ENCODE peak calls at places on chromosomes 2 and 18, in eight cellular contexts. One of them, this sample, is unnamed.

GRCh38 chr2:69584127-69584889 is 59.2 kb downstream of the AAK1 start:
- DNase-seq in fibroblast of pulmonary artery: no peak
- DNase-seq in endothelial cell of umbilical vein: no peak
- DNase-seq in left ventricle myocardium inferior: no peak
- DNase-seq in colonic mucosa: no peak
- DNase-seq in CD8-positive, alpha-beta T cell: no peak
- DNase-seq in epithelial cell of esophagus: no peak
- DNase-seq in choroid plexus epithelial cell: no peak
- DNase-seq in this sample: no peak

GRCh38 chr18:74534150-74534969 is at the start of gene CNDP1:
- DNase-seq in fibroblast of pulmonary artery: no peak
- DNase-seq in endothelial cell of umbilical vein: no peak
- DNase-seq in left ventricle myocardium inferior: no peak
- DNase-seq in colonic mucosa: no peak
- DNase-seq in CD8-positive, alpha-beta T cell: no peak
- DNase-seq in epithelial cell of esophagus: no peak
- DNase-seq in choroid plexus epithelial cell: no peak
- DNase-seq in this sample: peak

GRCh38 chr2:100260712-100261620 is 61.3 kb downstream of the LONRF2 start:
- DNase-seq in fibroblast of pulmonary artery: peak
- DNase-seq in endothelial cell of umbilical vein: peak
- DNase-seq in left ventricle myocardium inferior: peak
- DNase-seq in colonic mucosa: peak
- DNase-seq in CD8-positive, alpha-beta T cell: no peak
- DNase-seq in epithelial cell of esophagus: peak
- DNase-seq in choroid plexus epithelial cell: peak
- DNase-seq in this sample: peak

GRCh38 chr2:200377143-200377773 is 70.8 kb downstream of the SPATS2L start:
- DNase-seq in fibroblast of pulmonary artery: no peak
- DNase-seq in endothelial cell of umbilical vein: peak
- DNase-seq in left ventricle myocardium inferior: no peak
- DNase-seq in colonic mucosa: no peak
- DNase-seq in CD8-positive, alpha-beta T cell: no peak
- DNase-seq in epithelial cell of esophagus: no peak
- DNase-seq in choroid plexus epithelial cell: no peak
- DNase-seq in this sample: no peak

GRCh38 chr2:128413014-128413717 is 94.5 kb upstream of the HS6ST1 start:
- DNase-seq in fibroblast of pulmonary artery: no peak
- DNase-seq in endothelial cell of umbilical vein: no peak
- DNase-seq in left ventricle myocardium inferior: no peak
- DNase-seq in colonic mucosa: peak
- DNase-seq in CD8-positive, alpha-beta T cell: no peak
- DNase-seq in epithelial cell of esophagus: no peak
- DNase-seq in choroid plexus epithelial cell: no peak
- DNase-seq in this sample: no peak

GRCh38 chr2:14866953-14867352 is 234.4 kb downstream of the LRATD1 start:
- DNase-seq in fibroblast of pulmonary artery: no peak
- DNase-seq in endothelial cell of umbilical vein: no peak
- DNase-seq in left ventricle myocardium inferior: no peak
- DNase-seq in colonic mucosa: no peak
- DNase-seq in CD8-positive, alpha-beta T cell: no peak
- DNase-seq in epithelial cell of esophagus: no peak
- DNase-seq in choroid plexus epithelial cell: no peak
- DNase-seq in this sample: no peak

GRCh38 chr2:74261204-74261864 is 62.9 kb downstream of the MTHFD2 start:
- DNase-seq in fibroblast of pulmonary artery: peak
- DNase-seq in endothelial cell of umbilical vein: peak
- DNase-seq in left ventricle myocardium inferior: peak
- DNase-seq in colonic mucosa: peak
- DNase-seq in CD8-positive, alpha-beta T cell: no peak
- DNase-seq in epithelial cell of esophagus: peak
- DNase-seq in choroid plexus epithelial cell: peak
- DNase-seq in this sample: peak

GRCh38 chr2:198950813-198951212 is 506.9 kb downstream of the SATB2 start:
- DNase-seq in fibroblast of pulmonary artery: no peak
- DNase-seq in endothelial cell of umbilical vein: no peak
- DNase-seq in left ventricle myocardium inferior: no peak
- DNase-seq in colonic mucosa: no peak
- DNase-seq in CD8-positive, alpha-beta T cell: no peak
- DNase-seq in epithelial cell of esophagus: no peak
- DNase-seq in choroid plexus epithelial cell: no peak
- DNase-seq in this sample: no peak

GRCh38 chr2:111944536-111945210 is 46.3 kb downstream of the MERTK start:
- DNase-seq in fibroblast of pulmonary artery: no peak
- DNase-seq in endothelial cell of umbilical vein: no peak
- DNase-seq in left ventricle myocardium inferior: no peak
- DNase-seq in colonic mucosa: no peak
- DNase-seq in CD8-positive, alpha-beta T cell: no peak
- DNase-seq in epithelial cell of esophagus: no peak
- DNase-seq in choroid plexus epithelial cell: no peak
- DNase-seq in this sample: no peak

GRCh38 chr2:45748239-45748638 is 96.8 kb downstream of the PRKCE start:
- DNase-seq in fibroblast of pulmonary artery: peak
- DNase-seq in endothelial cell of umbilical vein: no peak
- DNase-seq in left ventricle myocardium inferior: no peak
- DNase-seq in colonic mucosa: no peak
- DNase-seq in CD8-positive, alpha-beta T cell: no peak
- DNase-seq in epithelial cell of esophagus: no peak
- DNase-seq in choroid plexus epithelial cell: peak
- DNase-seq in this sample: no peak

GRCh38 chr2:226760412-226761194 is 39.0 kb downstream of the IRS1 start:
- DNase-seq in fibroblast of pulmonary artery: peak
- DNase-seq in endothelial cell of umbilical vein: no peak
- DNase-seq in left ventricle myocardium inferior: no peak
- DNase-seq in colonic mucosa: no peak
- DNase-seq in CD8-positive, alpha-beta T cell: no peak
- DNase-seq in epithelial cell of esophagus: peak
- DNase-seq in choroid plexus epithelial cell: peak
- DNase-seq in this sample: no peak

GRCh38 chr2:72325592-72326422 is 178.1 kb upstream of the CYP26B1 start:
- DNase-seq in fibroblast of pulmonary artery: peak
- DNase-seq in endothelial cell of umbilical vein: peak
- DNase-seq in left ventricle myocardium inferior: no peak
- DNase-seq in colonic mucosa: peak
- DNase-seq in CD8-positive, alpha-beta T cell: no peak
- DNase-seq in epithelial cell of esophagus: no peak
- DNase-seq in choroid plexus epithelial cell: peak
- DNase-seq in this sample: peak

GRCh38 chr2:172571245-172571644 is 15.4 kb downstream of the PDK1 start:
- DNase-seq in fibroblast of pulmonary artery: no peak
- DNase-seq in endothelial cell of umbilical vein: no peak
- DNase-seq in left ventricle myocardium inferior: no peak
- DNase-seq in colonic mucosa: no peak
- DNase-seq in CD8-positive, alpha-beta T cell: no peak
- DNase-seq in epithelial cell of esophagus: no peak
- DNase-seq in choroid plexus epithelial cell: no peak
- DNase-seq in this sample: no peak

GRCh38 chr2:42202299-42203008 is 33.3 kb downstream of the EML4 start:
- DNase-seq in fibroblast of pulmonary artery: no peak
- DNase-seq in endothelial cell of umbilical vein: no peak
- DNase-seq in left ventricle myocardium inferior: no peak
- DNase-seq in colonic mucosa: no peak
- DNase-seq in CD8-positive, alpha-beta T cell: no peak
- DNase-seq in epithelial cell of esophagus: no peak
- DNase-seq in choroid plexus epithelial cell: peak
- DNase-seq in this sample: no peak

GRCh38 chr2:100571668-100572067 is 8.9 kb downstream of the PDCL3 start:
- DNase-seq in fibroblast of pulmonary artery: no peak
- DNase-seq in endothelial cell of umbilical vein: no peak
- DNase-seq in left ventricle myocardium inferior: no peak
- DNase-seq in colonic mucosa: no peak
- DNase-seq in CD8-positive, alpha-beta T cell: no peak
- DNase-seq in epithelial cell of esophagus: no peak
- DNase-seq in choroid plexus epithelial cell: no peak
- DNase-seq in this sample: no peak

GRCh38 chr2:73895473-73895872 is 2.7 kb downstream of the ACTG2 start:
- DNase-seq in fibroblast of pulmonary artery: no peak
- DNase-seq in endothelial cell of umbilical vein: no peak
- DNase-seq in left ventricle myocardium inferior: no peak
- DNase-seq in colonic mucosa: no peak
- DNase-seq in CD8-positive, alpha-beta T cell: no peak
- DNase-seq in epithelial cell of esophagus: no peak
- DNase-seq in choroid plexus epithelial cell: no peak
- DNase-seq in this sample: no peak

GRCh38 chr2:109164739-109165221 is 35.8 kb downstream of the SH3RF3 start:
- DNase-seq in fibroblast of pulmonary artery: peak
- DNase-seq in endothelial cell of umbilical vein: peak
- DNase-seq in left ventricle myocardium inferior: no peak
- DNase-seq in colonic mucosa: no peak
- DNase-seq in CD8-positive, alpha-beta T cell: no peak
- DNase-seq in epithelial cell of esophagus: no peak
- DNase-seq in choroid plexus epithelial cell: no peak
- DNase-seq in this sample: peak

GRCh38 chr2:180985771-180986395 is 5.5 kb downstream of the UBE2E3 start:
- DNase-seq in fibroblast of pulmonary artery: no peak
- DNase-seq in endothelial cell of umbilical vein: no peak
- DNase-seq in left ventricle myocardium inferior: no peak
- DNase-seq in colonic mucosa: no peak
- DNase-seq in CD8-positive, alpha-beta T cell: no peak
- DNase-seq in epithelial cell of esophagus: no peak
- DNase-seq in choroid plexus epithelial cell: no peak
- DNase-seq in this sample: no peak

GRCh38 chr2:6069354-6069753 is 377.2 kb downstream of the SOX11 start:
- DNase-seq in fibroblast of pulmonary artery: no peak
- DNase-seq in endothelial cell of umbilical vein: no peak
- DNase-seq in left ventricle myocardium inferior: no peak
- DNase-seq in colonic mucosa: no peak
- DNase-seq in CD8-positive, alpha-beta T cell: no peak
- DNase-seq in epithelial cell of esophagus: no peak
- DNase-seq in choroid plexus epithelial cell: no peak
- DNase-seq in this sample: no peak

GRCh38 chr2:55087501-55087900 is 37.2 kb upstream of the RTN4 start:
- DNase-seq in fibroblast of pulmonary artery: no peak
- DNase-seq in endothelial cell of umbilical vein: no peak
- DNase-seq in left ventricle myocardium inferior: no peak
- DNase-seq in colonic mucosa: no peak
- DNase-seq in CD8-positive, alpha-beta T cell: no peak
- DNase-seq in epithelial cell of esophagus: no peak
- DNase-seq in choroid plexus epithelial cell: no peak
- DNase-seq in this sample: no peak

GRCh38 chr2:98012561-98012979 is 16.8 kb upstream of the TMEM131 start:
- DNase-seq in fibroblast of pulmonary artery: no peak
- DNase-seq in endothelial cell of umbilical vein: no peak
- DNase-seq in left ventricle myocardium inferior: no peak
- DNase-seq in colonic mucosa: no peak
- DNase-seq in CD8-positive, alpha-beta T cell: no peak
- DNase-seq in epithelial cell of esophagus: no peak
- DNase-seq in choroid plexus epithelial cell: peak
- DNase-seq in this sample: no peak

GRCh38 chr18:63234432-63234831 is 85.1 kb downstream of the BCL2 start:
- DNase-seq in fibroblast of pulmonary artery: no peak
- DNase-seq in endothelial cell of umbilical vein: no peak
- DNase-seq in left ventricle myocardium inferior: no peak
- DNase-seq in colonic mucosa: no peak
- DNase-seq in CD8-positive, alpha-beta T cell: no peak
- DNase-seq in epithelial cell of esophagus: no peak
- DNase-seq in choroid plexus epithelial cell: no peak
- DNase-seq in this sample: no peak
- H3K4me3 ChIP-seq in fibroblast of pulmonary artery: no peak
- H3K4me3 ChIP-seq in endothelial cell of umbilical vein: no peak
- H3K4me3 ChIP-seq in left ventricle myocardium inferior: no peak
- H3K4me3 ChIP-seq in colonic mucosa: no peak
- H3K4me3 ChIP-seq in CD8-positive, alpha-beta T cell: no peak
- H3K4me3 ChIP-seq in epithelial cell of esophagus: no peak
- H3K4me3 ChIP-seq in choroid plexus epithelial cell: no peak
- H3K4me3 ChIP-seq in this sample: no peak

DNA sequence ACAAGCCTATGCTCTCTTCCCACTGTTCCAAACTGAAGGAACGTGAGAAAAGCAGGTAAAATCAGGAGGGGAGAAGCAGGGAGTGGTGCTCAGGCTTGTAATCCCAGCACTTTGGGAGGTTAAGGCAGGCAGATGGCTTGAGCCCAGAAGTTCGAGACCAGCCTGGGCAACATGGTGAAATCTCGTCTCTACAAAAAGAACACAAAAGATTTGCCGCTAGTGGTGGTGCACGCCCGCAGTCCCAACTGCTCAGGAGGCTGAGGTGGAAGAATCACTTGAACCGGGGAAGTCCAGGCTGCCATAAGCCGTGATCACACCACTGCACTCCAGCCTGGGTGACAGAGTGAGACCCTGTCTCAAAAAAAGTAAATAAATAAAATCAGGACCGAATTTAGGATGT is 1.3 kb upstream of the TMSB10 start:
- DNase-seq in fibroblast of pulmonary artery: no peak
- DNase-seq in endothelial cell of umbilical vein: no peak
- DNase-seq in left ventricle myocardium inferior: no peak
- DNase-seq in colonic mucosa: no peak
- DNase-seq in CD8-positive, alpha-beta T cell: no peak
- DNase-seq in epithelial cell of esophagus: no peak
- DNase-seq in choroid plexus epithelial cell: no peak
- DNase-seq in this sample: no peak
- H3K4me3 ChIP-seq in fibroblast of pulmonary artery: no peak
- H3K4me3 ChIP-seq in endothelial cell of umbilical vein: no peak
- H3K4me3 ChIP-seq in left ventricle myocardium inferior: peak
- H3K4me3 ChIP-seq in colonic mucosa: no peak
- H3K4me3 ChIP-seq in CD8-positive, alpha-beta T cell: peak
- H3K4me3 ChIP-seq in epithelial cell of esophagus: no peak
- H3K4me3 ChIP-seq in choroid plexus epithelial cell: no peak
- H3K4me3 ChIP-seq in this sample: no peak

DNA sequence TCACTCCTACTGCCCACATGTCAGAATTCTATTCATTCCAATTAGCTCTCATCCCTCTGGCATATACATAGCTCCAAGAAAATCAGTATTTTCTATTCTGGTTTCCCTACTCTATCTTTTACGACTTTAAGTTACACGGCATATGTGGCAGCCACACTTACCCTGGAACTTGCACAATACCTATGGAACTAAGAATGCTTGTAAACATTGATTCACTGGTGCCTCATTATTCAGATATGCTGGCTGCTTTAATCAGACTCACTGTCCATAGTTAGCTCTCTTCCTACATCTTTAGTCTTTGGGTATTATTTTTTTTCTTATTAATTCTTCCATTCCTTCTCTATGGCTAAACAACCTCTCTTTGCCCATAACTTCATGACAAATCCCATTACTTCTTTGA is 1519.9 kb upstream of the ACVR2A start:
- DNase-seq in fibroblast of pulmonary artery: no peak
- DNase-seq in endothelial cell of umbilical vein: no peak
- DNase-seq in left ventricle myocardium inferior: no peak
- DNase-seq in colonic mucosa: no peak
- DNase-seq in CD8-positive, alpha-beta T cell: no peak
- DNase-seq in epithelial cell of esophagus: peak
- DNase-seq in choroid plexus epithelial cell: peak
- DNase-seq in this sample: no peak
- H3K4me3 ChIP-seq in fibroblast of pulmonary artery: no peak
- H3K4me3 ChIP-seq in endothelial cell of umbilical vein: no peak
- H3K4me3 ChIP-seq in left ventricle myocardium inferior: no peak
- H3K4me3 ChIP-seq in colonic mucosa: no peak
- H3K4me3 ChIP-seq in CD8-positive, alpha-beta T cell: no peak
- H3K4me3 ChIP-seq in epithelial cell of esophagus: no peak
- H3K4me3 ChIP-seq in choroid plexus epithelial cell: no peak
- H3K4me3 ChIP-seq in this sample: no peak

DNA sequence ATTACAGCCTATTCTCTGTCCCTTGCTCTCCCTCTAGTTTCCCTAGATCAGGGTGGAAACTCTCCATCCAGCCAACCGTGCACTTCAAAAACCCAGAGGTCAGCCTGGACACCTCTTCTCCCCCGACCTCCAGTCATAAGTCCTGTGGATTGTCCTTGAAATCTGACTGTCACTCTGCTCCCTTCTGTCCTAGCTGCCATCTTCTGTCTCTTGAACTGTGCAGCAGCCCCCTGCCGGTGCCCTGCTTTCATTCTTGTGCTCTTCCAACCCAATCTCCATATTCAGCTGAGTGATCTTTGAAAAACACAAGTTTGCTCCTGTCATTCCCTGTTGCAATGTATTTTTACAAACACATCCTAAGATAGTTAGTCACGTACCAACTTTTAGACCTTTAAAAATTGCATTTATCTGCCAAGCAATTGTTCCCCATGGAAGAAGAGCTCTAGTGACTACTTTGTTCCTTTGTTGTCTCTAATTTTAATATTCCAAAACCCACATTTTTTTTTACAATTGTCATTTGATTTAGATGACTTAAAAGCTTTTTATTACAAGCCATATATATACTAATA is 254.3 kb downstream of the CAMKMT start:
- DNase-seq in fibroblast of pulmonary artery: no peak
- DNase-seq in endothelial cell of umbilical vein: no peak
- DNase-seq in left ventricle myocardium inferior: no peak
- DNase-seq in colonic mucosa: no peak
- DNase-seq in CD8-positive, alpha-beta T cell: no peak
- DNase-seq in epithelial cell of esophagus: no peak
- DNase-seq in choroid plexus epithelial cell: no peak
- DNase-seq in this sample: no peak
- H3K4me3 ChIP-seq in fibroblast of pulmonary artery: no peak
- H3K4me3 ChIP-seq in endothelial cell of umbilical vein: no peak
- H3K4me3 ChIP-seq in left ventricle myocardium inferior: peak
- H3K4me3 ChIP-seq in colonic mucosa: no peak
- H3K4me3 ChIP-seq in CD8-positive, alpha-beta T cell: no peak
- H3K4me3 ChIP-seq in epithelial cell of esophagus: no peak
- H3K4me3 ChIP-seq in choroid plexus epithelial cell: no peak
- H3K4me3 ChIP-seq in this sample: no peak

This sample was measured in mucosa of descending colon.